ENCODE peak calls at places on chromosomes 4 and X, in ten cellular contexts. G is heart left ventricle; R is retina; J is HT-29; L is anterior cingulate cortex; N is activated T-helper 1 cell treated with anti-CD3 and anti-CD28 coated beads, Interleukin-2, amount 50 U/mL, for 16 hours; M is stimulated activated CD8-positive, alpha-beta memory T cell treated with anti-CD3 and anti-CD28 coated beads, Interleukin-4, amount 100 ng/mL, for 4 hours; X is adipocyte; Z is activated B cell treated with CpG ODN at 0.5 μM for 24 hours; U is endodermal cell. H is an unnamed sample.

GRCh38 chrX:151624677-151625076 is 61.2 kb downstream of the PASD1 start:
- DNase-seq in G (no peak), R (no peak), J (no peak), L (no peak), N (no peak), M (no peak), X (no peak), Z (no peak), U (no peak), H (no peak)

GRCh38 chr4:168360271-168360670 is 41.7 kb upstream of the DDX60 start:
- DNase-seq in G (no peak), R (no peak), J (no peak), L (no peak), N (no peak), M (no peak), X (no peak), Z (no peak), U (no peak), H (no peak)

GRCh38 chr4:83831588-83831987 is 295.7 kb downstream of the GPAT3 start:
- DNase-seq in G (no peak), R (no peak), J (no peak), L (no peak), N (no peak), M (no peak), X (no peak), Z (no peak), U (no peak), H (no peak)

GRCh38 chrX:46991664-46992063 is 79.4 kb downstream of the JADE3 start:
- DNase-seq in G (no peak), R (no peak), J (no peak), L (no peak), N (no peak), M (no peak), X (no peak), Z (no peak), U (peak; percentile 42), H (no peak)

GRCh38 chr4:174037049-174037448 is 246.4 kb downstream of the FBXO8 start:
- DNase-seq in G (no peak), R (no peak), J (no peak), L (no peak), N (no peak), M (no peak), X (no peak), Z (no peak), U (no peak), H (no peak)

GRCh38 chr4:4249876-4250275 is 1.9 kb upstream of the TMEM128 start:
- DNase-seq in G (no peak), R (no peak), J (no peak), L (no peak), N (no peak), M (no peak), X (no peak), Z (no peak), U (no peak), H (no peak)

GRCh38 chr4:124334119-124334518 is 378.4 kb downstream of the ANKRD50 start:
- DNase-seq in G (peak; percentile 26), R (peak; percentile 24), J (peak; percentile 85), L (no peak), N (no peak), M (no peak), X (peak; percentile 93), Z (no peak), U (peak; percentile 57), H (peak; percentile 24)

GRCh38 chrX:27918799-27919198 is 62.5 kb downstream of the DCAF8L1 start:
- DNase-seq in G (no peak), R (no peak), J (peak; percentile 40), L (no peak), N (no peak), M (no peak), X (peak; percentile 7), Z (no peak), U (no peak), H (no peak)

GRCh38 chr4:16197842-16198241 is 28.4 kb downstream of the TAPT1 start:
- DNase-seq in G (no peak), R (no peak), J (peak; percentile 21), L (no peak), N (no peak), M (no peak), X (no peak), Z (no peak), U (no peak), H (no peak)

GRCh38 chr4:1752284-1753041 is 31.1 kb downstream of the TACC3 start:
- DNase-seq in G (no peak), R (no peak), J (peak; percentile 57), L (no peak), N (no peak), M (no peak), X (no peak), Z (no peak), U (peak; percentile 78), H (no peak)

GRCh38 chrX:43750248-43750676 is 94.2 kb downstream of the MAOA start:
- DNase-seq in G (peak; percentile 36), R (peak; percentile 50), J (peak; percentile 88), L (peak; percentile 5), N (peak; percentile 4), M (peak; percentile 1), X (peak; percentile 78), Z (peak; percentile 12), U (peak; percentile 80), H (no peak)

GRCh38 chr4:2948895-2949781 is 14.1 kb downstream of the NOP14 start:
- DNase-seq in G (no peak), R (no peak), J (peak; percentile 59), L (no peak), N (no peak), M (no peak), X (peak; percentile 32), Z (no peak), U (peak; percentile 77), H (no peak)

GRCh38 chr4:94341468-94341867 is 1.2 kb downstream of the HPGDS start:
- DNase-seq in G (no peak), R (no peak), J (no peak), L (no peak), N (no peak), M (no peak), X (peak; percentile 56), Z (no peak), U (no peak), H (no peak)

GRCh38 chrX:38220024-38220935 is at the start of gene SRPX:
- DNase-seq in G (peak; percentile 24), R (peak; percentile 73), J (peak; percentile 6), L (no peak), N (no peak), M (no peak), X (peak; percentile 73), Z (no peak), U (peak; percentile 76), H (no peak)

GRCh38 chr4:13559414-13559813 is 15.1 kb upstream of the NKX3-2 start:
- DNase-seq in G (no peak), R (no peak), J (peak; percentile 17), L (no peak), N (no peak), M (no peak), X (no peak), Z (no peak), U (no peak), H (no peak)

GRCh38 chr4:181959121-181959520 is 284.1 kb upstream of the TENM3 start:
- DNase-seq in G (no peak), R (no peak), J (no peak), L (no peak), N (no peak), M (no peak), X (peak; percentile 76), Z (no peak), U (no peak), H (no peak)

GRCh38 chrX:117771384-117771783 is 345.2 kb downstream of the KLHL13 start:
- DNase-seq in G (no peak), R (no peak), J (no peak), L (no peak), N (no peak), M (no peak), X (no peak), Z (no peak), U (no peak), H (no peak)

GRCh38 chr4:7273741-7274297 is 81.5 kb downstream of the SORCS2 start:
- DNase-seq in G (no peak), R (peak; percentile 61), J (no peak), L (no peak), N (no peak), M (no peak), X (no peak), Z (no peak), U (no peak), H (no peak)

GRCh38 chr4:188270273-188271069 is 131.2 kb downstream of the TRIML1 start:
- DNase-seq in G (no peak), R (no peak), J (no peak), L (no peak), N (no peak), M (no peak), X (no peak), Z (no peak), U (peak; percentile 79), H (no peak)

GRCh38 chr4:168153596-168154440 is 61.5 kb downstream of the ANXA10 start:
- DNase-seq in G (peak; percentile 48), R (peak; percentile 75), J (peak; percentile 72), L (peak; percentile 1), N (peak; percentile 32), M (peak; percentile 11), X (peak; percentile 92), Z (peak; percentile 25), U (peak; percentile 81), H (peak; percentile 51)

GRCh38 chr4:188624370-188624769 is 485.1 kb downstream of the TRIML1 start:
- DNase-seq in G (no peak), R (no peak), J (no peak), L (no peak), N (no peak), M (no peak), X (no peak), Z (no peak), U (no peak), H (no peak)

GRCh38 chr4:139951051-139951450 is 202.9 kb downstream of the MAML3 start:
- DNase-seq in G (no peak), R (no peak), J (no peak), L (no peak), N (no peak), M (no peak), X (peak; percentile 42), Z (no peak), U (no peak), H (no peak)

GRCh38 chrX:86148024-86148511 is at the start of gene DACH2:
- DNase-seq in G (peak; percentile 51), R (peak; percentile 82), J (no peak), L (peak; percentile 42), N (no peak), M (no peak), X (peak; percentile 66), Z (peak; percentile 20), U (peak; percentile 95), H (no peak)

GRCh38 chr4:10688022-10688421 is 3.5 kb upstream of the CLNK start:
- DNase-seq in G (no peak), R (no peak), J (no peak), L (no peak), N (no peak), M (no peak), X (no peak), Z (no peak), U (no peak), H (no peak)

GRCh38 chr4:518569-519083 is 19.6 kb downstream of the PIGG start:
- DNase-seq in G (no peak), R (no peak), J (no peak), L (no peak), N (no peak), M (no peak), X (no peak), Z (no peak), U (no peak), H (no peak)

GRCh38 chr4:170687751-170688150 is 598.0 kb upstream of the AADAT start:
- DNase-seq in G (no peak), R (no peak), J (no peak), L (no peak), N (no peak), M (no peak), X (no peak), Z (no peak), U (peak; percentile 68), H (no peak)

GRCh38 chr4:152951348-152951747 is 15.2 kb downstream of the FHDC1 start:
- DNase-seq in G (no peak), R (no peak), J (peak; percentile 8), L (no peak), N (no peak), M (no peak), X (peak; percentile 51), Z (no peak), U (no peak), H (no peak)

GRCh38 chr4:107292979-107293378 is 256.9 kb upstream of the DKK2 start:
- DNase-seq in G (no peak), R (no peak), J (peak; percentile 73), L (no peak), N (no peak), M (no peak), X (no peak), Z (no peak), U (no peak), H (no peak)